ENCODE peak calls at places on chromosomes 12 and 14, in ten cellular contexts. J is A549, P is NAMALWA, G is WTC11, O is progenitor cell of endocrine pancreas, Y is GDM1, I is foreskin fibroblast, A is NCI-H1417, M is activated T-cell treated with anti-CD3 and anti-CD28 coated beads for 24 hours, C is SHP77. Z is an unnamed sample.

GRCh38 chr14:32121948-32122347 is 44.8 kb downstream of the ARHGAP5 start:
- DNase-seq in A (no peak), Y (no peak), O (no peak), J (no peak), I (peak; percentile 81), C (no peak), P (no peak), G (no peak), M (no peak), Z (no peak)

GRCh38 chr12:116431677-116432300 is 127.4 kb upstream of the MAP1LC3B2 start:
- DNase-seq in G (no peak), I (no peak), A (no peak), Y (no peak), O (no peak), J (no peak), M (no peak), C (no peak), P (no peak), Z (no peak)

GRCh38 chr12:115223322-115223721 is 539.3 kb upstream of the TBX3 start:
- DNase-seq in P (no peak), C (no peak), M (no peak), O (no peak), Y (no peak), I (peak; percentile 84), J (no peak), G (no peak), A (no peak), Z (no peak)

GRCh38 chr12:70660620-70661219 is 23.5 kb upstream of the PTPRB start:
- DNase-seq in M (no peak), J (no peak), I (peak; percentile 81), P (peak; percentile 8), C (no peak), G (no peak), Y (no peak), A (no peak), O (no peak), Z (no peak)

GRCh38 chr12:117857632-117858274 is 111.0 kb downstream of the KSR2 start:
- DNase-seq in M (peak; percentile 62), I (peak; percentile 47), C (peak; percentile 48), P (peak; percentile 79), O (peak; percentile 23), J (peak; percentile 70), Y (no peak), A (peak; percentile 65), G (peak; percentile 83), Z (no peak)

GRCh38 chr12:132606466-132606865 is 3.9 kb downstream of the LRCOL1 start:
- DNase-seq in P (no peak), A (no peak), Y (no peak), M (no peak), I (no peak), C (no peak), G (no peak), O (no peak), J (no peak), Z (no peak)

GRCh38 chr12:29053567-29053966 is 95.5 kb upstream of the FAR2 start:
- DNase-seq in A (no peak), O (no peak), I (no peak), P (peak; percentile 77), M (no peak), J (no peak), C (no peak), G (no peak), Y (no peak), Z (no peak)

GRCh38 chr12:82425241-82425640 is 66.9 kb downstream of the METTL25 start:
- DNase-seq in A (no peak), M (no peak), C (no peak), P (no peak), O (no peak), G (no peak), J (no peak), Y (no peak), I (peak; percentile 45), Z (no peak)

GRCh38 chr14:62304172-62304571 is 542.0 kb downstream of the SNAPC1 start:
- DNase-seq in G (no peak), P (no peak), Y (no peak), I (no peak), A (no peak), C (no peak), O (no peak), J (no peak), M (no peak), Z (no peak)